ENCODE peak calls at places on chromosomes 6 and 20, in eight cellular contexts. P is mesendoderm, Q is heart right ventricle, X is aorta, B is brain microvascular endothelial cell, O is cardiac muscle cell, Y is AG04450, N is iPS DF 6.9. Z is an unnamed sample.
A peak's percentile ranks its signal among the peaks of the same experiment; 100 is the strongest.

GRCh38 chr6:73565767-73566485 is 45.1 kb upstream of the EEF1A1 start:
- DNase-seq in P (peak; percentile 96), X (no peak), Q (no peak), O (peak; percentile 61), Y (no peak), B (peak; percentile 42), N (no peak), Z (peak; percentile 74)

GRCh38 chr6:110216140-110216539 is 35.9 kb downstream of the CDC40 start:
- DNase-seq in Y (no peak), X (no peak), P (no peak), O (no peak), N (no peak), B (no peak), Q (no peak), Z (no peak)

GRCh38 chr20:663315-664090 is 10.5 kb upstream of the SRXN1 start:
- DNase-seq in O (no peak), X (no peak), P (peak; percentile 64), B (no peak), Q (no peak), N (no peak), Y (no peak), Z (no peak)

GRCh38 chr6:3819161-3820110 is 29.7 kb upstream of the FAM50B start:
- DNase-seq in Q (no peak), Y (no peak), P (no peak), O (no peak), B (no peak), N (no peak), X (no peak), Z (no peak)

GRCh38 chr6:157266274-157267101 is 56.8 kb downstream of the TMEM242 start:
- DNase-seq in O (no peak), B (no peak), Y (no peak), Q (no peak), P (no peak), X (peak; percentile 56), N (no peak), Z (no peak)

GRCh38 chr6:4466260-4466659 is 309.9 kb upstream of the CDYL start:
- DNase-seq in Y (no peak), B (no peak), P (no peak), Q (no peak), O (no peak), X (no peak), N (no peak), Z (no peak)

GRCh38 chr6:16239090-16239797 is 857 bp downstream of the GMPR start:
- DNase-seq in O (peak; percentile 48), P (peak; percentile 73), Q (peak; percentile 75), X (peak; percentile 91), N (peak; percentile 41), Y (no peak), B (peak; percentile 35), Z (peak; percentile 75)

GRCh38 chr6:20265842-20266241 is 53.6 kb upstream of the MBOAT1 start:
- DNase-seq in B (no peak), X (no peak), Q (no peak), P (no peak), Y (no peak), O (no peak), N (no peak), Z (no peak)

DNA sequence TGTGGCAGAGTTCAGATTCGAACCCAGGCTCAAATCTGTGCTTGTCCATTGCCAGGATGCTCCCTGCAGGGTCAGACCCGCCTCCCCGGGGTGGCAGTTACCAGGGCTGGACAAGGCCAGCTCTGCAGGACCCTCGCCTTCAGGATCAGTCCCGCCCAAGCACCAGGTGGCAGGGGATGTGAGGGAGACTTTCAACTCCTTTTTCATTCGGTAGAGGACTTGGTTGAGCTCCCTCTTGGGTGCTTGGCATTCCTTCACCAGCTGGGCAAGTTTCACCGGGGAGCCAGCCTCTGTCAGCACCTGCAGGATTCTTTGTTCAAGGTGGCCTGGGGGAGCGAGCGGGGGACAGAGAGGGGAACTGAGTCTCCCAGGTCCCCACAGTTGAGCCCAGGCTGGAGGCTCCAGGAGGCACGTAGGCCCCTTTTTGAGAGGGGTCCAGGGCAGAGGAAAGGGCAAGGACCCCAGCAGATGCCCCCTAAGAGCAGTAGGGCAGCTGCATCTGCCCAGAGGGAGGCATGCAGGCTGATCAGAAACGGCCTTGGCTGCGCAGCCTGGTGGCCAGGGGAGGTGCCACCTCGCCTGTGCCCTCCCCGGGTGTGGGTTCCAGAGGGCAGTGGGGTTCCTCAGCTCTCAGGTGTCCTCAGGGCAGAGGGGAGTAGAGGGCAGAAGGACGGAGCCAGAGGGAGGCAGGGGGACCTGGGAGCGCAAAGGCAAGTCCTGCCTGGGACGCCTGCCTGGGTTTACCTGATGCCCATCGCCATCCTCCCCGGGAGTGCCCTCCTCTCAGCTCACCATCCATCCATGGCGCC is 3.9 kb downstream of the ZBP1 start:
- DNase-seq in B (no peak), X (peak; percentile 74), P (no peak), Y (no peak), Q (no peak), N (no peak), O (no peak), Z (peak; percentile 40)
- H3K27me3 ChIP-seq in B (peaks cover 3% of the 10 kb centered on the region), X (no peaks in the 10 kb centered on the region), P (no peaks in the 10 kb centered on the region), Y (peaks cover 3% of the 10 kb centered on the region), Q (peaks cover 4% of the 10 kb centered on the region), N (no peaks in the 10 kb centered on the region), O (peaks cover 11% of the 10 kb centered on the region), Z (peaks cover 12% of the 10 kb centered on the region)

GRCh38 chr6:75608955-75609533 is 7.4 kb downstream of the SENP6 start:
- DNase-seq in P (no peak), O (no peak), N (no peak), X (no peak), Q (no peak), B (no peak), Y (no peak), Z (no peak)
- H3K4me3 ChIP-seq in P (no peak overlapping the region), O (no peak overlapping the region), N (no peak overlapping the region), X (no peak overlapping the region), Q (no peak overlapping the region), B (no peak overlapping the region), Y (no peak overlapping the region), Z (no peak overlapping the region)

DNA sequence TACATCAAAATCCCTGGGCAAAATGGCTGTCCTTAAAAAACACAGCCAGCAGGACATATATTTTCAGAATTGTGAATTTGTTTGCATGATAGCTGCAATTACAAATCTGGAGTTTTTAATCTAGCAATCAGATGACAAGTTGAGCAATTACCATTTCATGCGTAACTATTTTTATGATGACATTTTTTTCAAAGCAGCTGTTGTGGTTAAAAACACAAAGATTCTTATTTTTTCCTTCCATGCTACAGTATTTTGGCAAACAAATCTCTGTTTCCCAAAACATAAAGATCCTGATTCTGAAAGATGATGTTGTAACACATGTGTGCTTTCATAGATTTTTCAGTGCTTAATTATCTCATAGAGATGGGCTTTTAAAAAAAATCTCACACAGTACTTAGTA is 90.2 kb downstream of the PHACTR1 start:
- DNase-seq in N (no peak), Y (no peak), O (no peak), Q (no peak), P (no peak), X (no peak), B (no peak), Z (no peak)
- H3K27me3 ChIP-seq in N (no peaks in the 10 kb centered on the region), Y (no peaks in the 10 kb centered on the region), O (peaks cover 4% of the 10 kb centered on the region), Q (peaks cover 18% of the 10 kb centered on the region), P (no peaks in the 10 kb centered on the region), X (no peaks in the 10 kb centered on the region), B (no peaks in the 10 kb centered on the region), Z (peaks cover 12% of the 10 kb centered on the region)

GRCh38 chr20:31607640-31608255 is 2.7 kb downstream of the ID1 start:
- DNase-seq in B (no peak), Y (no peak), O (no peak), Q (no peak), P (peak; percentile 65), X (no peak), N (no peak), Z (peak; percentile 52)
- H3K4me3 ChIP-seq in B (peak overlapping the region; percentile 94), Y (no peak overlapping the region), O (peak overlapping the region; percentile 82), Q (peak overlapping the region; percentile 88), P (no peak overlapping the region), X (peak overlapping the region; percentile 67), N (no peak overlapping the region), Z (peak overlapping the region; percentile 69)